ENCODE peak calls at places on chromosomes 2 and 18, in four cellular contexts. W is H9, H is GM23248, X is nucleus accumbens. Z is an unnamed sample.

GRCh38 chr2:118207889-118208288 is 119.6 kb downstream of the INSIG2 start:
- DNase-seq in W (no peak), H (no peak), X (no peak), Z (no peak)

GRCh38 chr2:181656450-181657261 is at the start of gene CERKL:
- DNase-seq in H (peak; percentile 36), X (no peak), W (peak; percentile 90), Z (peak; percentile 9)

GRCh38 chr2:219041252-219041651 is at the start of gene CFAP65:
- DNase-seq in W (peak; percentile 71), H (peak; percentile 70), X (no peak), Z (no peak)

GRCh38 chr18:41162191-41162590 is 792.8 kb upstream of the PIK3C3 start:
- DNase-seq in H (no peak), W (no peak), X (no peak), Z (no peak)

GRCh38 chr18:21180588-21180987 is 61.4 kb upstream of the GREB1L start:
- DNase-seq in H (no peak), W (no peak), X (no peak), Z (no peak)

GRCh38 chr18:73683618-73684238 is 463.9 kb downstream of the FBXO15 start:
- DNase-seq in W (no peak), X (no peak), H (peak; percentile 39), Z (no peak)

GRCh38 chr2:168072626-168073303 is 174.6 kb downstream of the STK39 start:
- DNase-seq in X (no peak), W (no peak), H (no peak), Z (no peak)

GRCh38 chr2:171347591-171348032 is 86.2 kb downstream of the METTL8 start:
- DNase-seq in X (no peak), W (no peak), H (peak; percentile 81), Z (no peak)

GRCh38 chr2:239913632-239914417 is 111.3 kb downstream of the NDUFA10 start:
- DNase-seq in W (peak; percentile 9), H (no peak), X (no peak), Z (no peak)

GRCh38 chr2:158726906-158727592 is 68.1 kb upstream of the DAPL1 start:
- DNase-seq in H (no peak), W (no peak), X (peak; percentile 52), Z (no peak)

GRCh38 chr18:398866-399637 is 101.4 kb downstream of the COLEC12 start:
- DNase-seq in W (no peak), H (no peak), X (no peak), Z (no peak)

GRCh38 chr2:212414699-212415309 is 123.8 kb downstream of the ERBB4 start:
- DNase-seq in X (no peak), H (peak; percentile 41), W (no peak), Z (no peak)

GRCh38 chr2:101387151-101387807 is at the start of gene CREG2:
- DNase-seq in H (peak; percentile 82), X (peak; percentile 38), W (peak; percentile 78), Z (peak; percentile 92)

GRCh38 chr2:144111443-144111842 is 408.5 kb downstream of the ZEB2 start:
- DNase-seq in X (no peak), H (peak; percentile 85), W (no peak), Z (no peak)

GRCh38 chr2:118847447-118848172 is at the start of gene EN1:
- DNase-seq in W (peak; percentile 90), X (no peak), H (peak; percentile 98), Z (peak; percentile 41)

GRCh38 chr2:168457177-168457905 is 1.3 kb downstream of the CERS6 start:
- DNase-seq in X (no peak), W (no peak), H (no peak), Z (no peak)

GRCh38 chr18:45355944-45356520 is 259.2 kb upstream of the SLC14A2 start:
- DNase-seq in X (no peak), H (no peak), W (no peak), Z (no peak)

GRCh38 chr2:240685771-240686371 is 3.2 kb upstream of the AQP12B start:
- DNase-seq in X (no peak), H (no peak), W (peak; percentile 34), Z (peak; percentile 45)

GRCh38 chr2:176093145-176093888 is 796 bp downstream of the HOXD13 start:
- DNase-seq in H (peak; percentile 88), W (peak; percentile 55), X (no peak), Z (no peak)

GRCh38 chr2:196487426-196487825 is 152.1 kb upstream of the CCDC150 start:
- DNase-seq in X (no peak), W (no peak), H (peak; percentile 79), Z (no peak)

GRCh38 chr2:231007159-231008045 is 11.5 kb downstream of the SPATA3 start:
- DNase-seq in W (no peak), X (no peak), H (no peak), Z (peak; percentile 91)

GRCh38 chr2:117335967-117336366 is 478.5 kb upstream of the DDX18 start:
- DNase-seq in X (no peak), W (no peak), H (no peak), Z (no peak)

GRCh38 chr2:1572638-1573037 is 159.4 kb downstream of the TPO start:
- DNase-seq in W (peak; percentile 5), H (peak; percentile 90), X (no peak), Z (no peak)

GRCh38 chr18:48609820-48610815 is 71.3 kb downstream of the CTIF start:
- DNase-seq in X (no peak), H (peak; percentile 62), W (no peak), Z (no peak)

GRCh38 chr2:200408428-200409311 is 101.2 kb downstream of the KCTD18 start:
- DNase-seq in X (no peak), W (no peak), H (peak; percentile 93), Z (no peak)

GRCh38 chr18:35122586-35123224 is 81.5 kb downstream of the MAPRE2 start:
- DNase-seq in H (no peak), X (no peak), W (peak; percentile 78), Z (no peak)

GRCh38 chr2:228282371-228282770 is 100.9 kb upstream of the SPHKAP start:
- DNase-seq in W (no peak), X (no peak), H (no peak), Z (no peak)

GRCh38 chr2:97718942-97719341 is 5.6 kb downstream of the ZAP70 start:
- DNase-seq in H (no peak), W (no peak), X (no peak), Z (no peak)

GRCh38 chr2:174688079-174688478 is 76.2 kb downstream of the CHRNA1 start:
- DNase-seq in H (peak; percentile 79), X (no peak), W (no peak), Z (no peak)

Z was measured in Caco-2.